ENCODE peak calls at places on chromosomes 12 and 14, in eight cellular contexts. D is stimulated activated CD4-positive, alpha-beta T cell treated with anti-CD3 and anti-CD28 coated beads, TNF-alpha, amount 100 ng/mL, for 48 hours; H is WTC11; A is HuH-7.5; F is HEK293T; W is AG08396; G is psoas muscle; Z is RPMI7951. P is an unnamed sample.

GRCh38 chr14:28755198-28755794 is 11.3 kb upstream of the FOXG1 start:
- DNase-seq in D (no peak), H (no peak), A (no peak), F (no peak), W (no peak), G (no peak), Z (no peak), P (no peak)

GRCh38 chr14:102663031-102663430 is 70.6 kb downstream of the RCOR1 start:
- DNase-seq in D (no peak), H (peak; percentile 42), A (no peak), F (no peak), W (no peak), G (no peak), Z (no peak), P (no peak)

GRCh38 chr12:51953011-51953568 is 1.6 kb downstream of the ACVR1B start:
- DNase-seq in D (no peak), H (no peak), A (no peak), F (no peak), W (no peak), G (no peak), Z (no peak), P (no peak)

GRCh38 chr14:65860956-65861631 is 448.6 kb downstream of the FUT8 start:
- DNase-seq in D (no peak), H (no peak), A (no peak), F (no peak), W (no peak), G (no peak), Z (no peak), P (no peak)

GRCh38 chr12:78568326-78569020 is 296.1 kb upstream of the SYT1 start:
- DNase-seq in D (no peak), H (no peak), A (no peak), F (no peak), W (no peak), G (no peak), Z (no peak), P (no peak)

GRCh38 chr14:90675399-90675798 is 140.8 kb downstream of the TTC7B start:
- DNase-seq in D (no peak), H (no peak), A (no peak), F (no peak), W (peak; percentile 63), G (peak; percentile 63), Z (peak; percentile 93), P (no peak)

GRCh38 chr12:93039930-93040329 is 110.8 kb upstream of the EEA1 start:
- DNase-seq in D (no peak), H (no peak), A (no peak), F (no peak), W (no peak), G (no peak), Z (no peak), P (no peak)

GRCh38 chr12:29608581-29608980 is 111.1 kb upstream of the OVCH1 start:
- DNase-seq in D (no peak), H (no peak), A (no peak), F (no peak), W (no peak), G (no peak), Z (no peak), P (no peak)

GRCh38 chr14:68695326-68695768 is 97.5 kb downstream of the ZFP36L1 start:
- DNase-seq in D (no peak), H (no peak), A (no peak), F (no peak), W (peak; percentile 90), G (peak; percentile 63), Z (peak; percentile 100), P (no peak)

GRCh38 chr12:40864891-40865290 is 172.7 kb downstream of the CNTN1 start:
- DNase-seq in D (no peak), H (no peak), A (no peak), F (no peak), W (no peak), G (no peak), Z (no peak), P (no peak)

GRCh38 chr14:88424573-88424972 is 39.1 kb downstream of the SPATA7 start:
- DNase-seq in D (no peak), H (no peak), A (no peak), F (no peak), W (no peak), G (no peak), Z (peak; percentile 1), P (no peak)

GRCh38 chr12:4701863-4702262 is 18.3 kb upstream of the GALNT8 start:
- DNase-seq in D (no peak), H (no peak), A (no peak), F (no peak), W (peak; percentile 28), G (no peak), Z (no peak), P (no peak)

GRCh38 chr12:49130151-49131050 is 794 bp downstream of the TUBA1B start:
- DNase-seq in D (peak; percentile 86), H (peak; percentile 90), A (peak; percentile 82), F (peak; percentile 85), W (peak; percentile 94), G (peak; percentile 94), Z (peak; percentile 88), P (peak; percentile 98)

GRCh38 chr14:103086771-103087342 is 2.8 kb downstream of the LBHD2 start:
- DNase-seq in D (no peak), H (no peak), A (no peak), F (no peak), W (no peak), G (no peak), Z (no peak), P (no peak)

GRCh38 chr12:67752226-67752732 is 103.7 kb downstream of the DYRK2 start:
- DNase-seq in D (no peak), H (no peak), A (no peak), F (no peak), W (no peak), G (no peak), Z (no peak), P (no peak)

GRCh38 chr14:58755026-58755929 is 117.5 kb downstream of the DACT1 start:
- DNase-seq in D (no peak), H (no peak), A (no peak), F (no peak), W (no peak), G (no peak), Z (no peak), P (no peak)

GRCh38 chr12:84763112-84763511 is 149.5 kb downstream of the SLC6A15 start:
- DNase-seq in D (no peak), H (no peak), A (no peak), F (no peak), W (peak; percentile 2), G (no peak), Z (no peak), P (no peak)

GRCh38 chr12:120925740-120926563 is 21.8 kb upstream of the SPPL3 start:
- DNase-seq in D (no peak), H (peak; percentile 61), A (no peak), F (no peak), W (no peak), G (no peak), Z (no peak), P (no peak)

GRCh38 chr12:22467190-22467589 is 77.2 kb downstream of the C2CD5 start:
- DNase-seq in D (no peak), H (no peak), A (no peak), F (no peak), W (no peak), G (no peak), Z (peak; percentile 67), P (no peak)

GRCh38 chr14:105023791-105024480 is 3.1 kb upstream of the CDCA4 start:
- DNase-seq in D (no peak), H (no peak), A (no peak), F (no peak), W (peak; percentile 43), G (no peak), Z (peak; percentile 76), P (no peak)

GRCh38 chr14:95460647-95461478 is 55.6 kb downstream of the SYNE3 start:
- DNase-seq in D (no peak), H (peak; percentile 22), A (no peak), F (no peak), W (peak; percentile 85), G (peak; percentile 43), Z (no peak), P (no peak)

GRCh38 chr12:132015686-132016430 is 66.1 kb downstream of the EP400 start:
- DNase-seq in D (no peak), H (no peak), A (no peak), F (no peak), W (no peak), G (no peak), Z (no peak), P (peak; percentile 33)

GRCh38 chr12:47378907-47379306 is 299.1 kb upstream of the AMIGO2 start:
- DNase-seq in D (no peak), H (no peak), A (no peak), F (no peak), W (no peak), G (no peak), Z (no peak), P (no peak)

GRCh38 chr12:63068857-63069442 is 82.1 kb downstream of the AVPR1A start:
- DNase-seq in D (no peak), H (no peak), A (no peak), F (peak; percentile 26), W (peak; percentile 8), G (no peak), Z (peak; percentile 53), P (no peak)

GRCh38 chr12:91138337-91138905 is 27.1 kb upstream of the LUM start:
- DNase-seq in D (no peak), H (no peak), A (no peak), F (no peak), W (no peak), G (no peak), Z (peak; percentile 34), P (no peak)

GRCh38 chr14:36502558-36503508 is 17.2 kb downstream of the NKX2-1 start:
- DNase-seq in D (no peak), H (no peak), A (no peak), F (no peak), W (no peak), G (no peak), Z (no peak), P (no peak)

GRCh38 chr14:103623883-103624482 is 5.0 kb upstream of the KLC1 start:
- DNase-seq in D (no peak), H (no peak), A (no peak), F (no peak), W (no peak), G (peak; percentile 47), Z (no peak), P (peak; percentile 79)

GRCh38 chr12:98551787-98552186 is 36.4 kb downstream of the TMPO start:
- DNase-seq in D (no peak), H (no peak), A (no peak), F (no peak), W (no peak), G (no peak), Z (no peak), P (no peak)

GRCh38 chr12:30755395-30755762 is 628 bp upstream of the CAPRIN2 start:
- DNase-seq in D (no peak), H (no peak), A (no peak), F (no peak), W (no peak), G (no peak), Z (no peak), P (no peak)

GRCh38 chr12:83559650-83560049 is 872.9 kb downstream of the TMTC2 start:
- DNase-seq in D (no peak), H (no peak), A (no peak), F (no peak), W (no peak), G (no peak), Z (no peak), P (no peak)

GRCh38 chr12:123723765-123724164 is 11.6 kb downstream of the ATP6V0A2 start:
- DNase-seq in D (no peak), H (no peak), A (no peak), F (no peak), W (no peak), G (no peak), Z (no peak), P (no peak)

GRCh38 chr14:69324341-69324931 is 64.5 kb downstream of the GALNT16 start:
- DNase-seq in D (no peak), H (peak; percentile 0), A (no peak), F (no peak), W (no peak), G (no peak), Z (no peak), P (no peak)

GRCh38 chr14:50064993-50065392 is 51.4 kb downstream of the VCPKMT start:
- DNase-seq in D (peak; percentile 41), H (no peak), A (no peak), F (no peak), W (peak; percentile 35), G (no peak), Z (peak; percentile 79), P (no peak)